ENCODE peak calls at places on chromosomes 16 and 17, in eight cellular contexts. J is KBM-7, U is posterior cingulate gyrus, D is sciatic nerve, F is T follicular helper cell, M is globus pallidus, W is GM03348, K is Daoy. R is an unnamed sample.

GRCh38 chr17:1697681-1698080 is 12.5 kb downstream of the TLCD2 start:
- DNase-seq in K (no peak), W (no peak), U (no peak), D (no peak), M (no peak), F (no peak), J (no peak), R (no peak)

GRCh38 chr17:46195217-46195855 is 2.1 kb upstream of the KANSL1 start:
- DNase-seq in F (no peak), W (no peak), K (no peak), M (no peak), U (no peak), J (no peak), D (no peak), R (no peak)

GRCh38 chr16:3035972-3036725 is 595 bp downstream of the BICDL2 start:
- DNase-seq in K (no peak), F (no peak), J (no peak), D (no peak), U (no peak), W (no peak), M (no peak), R (no peak)

GRCh38 chr17:14715531-14715930 is 414.6 kb downstream of the HS3ST3B1 start:
- DNase-seq in M (no peak), F (no peak), D (no peak), U (no peak), K (no peak), W (no peak), J (no peak), R (no peak)

GRCh38 chr16:81585785-81586184 is 141.2 kb downstream of the CMIP start:
- DNase-seq in J (peak), W (no peak), K (peak), M (no peak), D (no peak), U (no peak), F (no peak), R (no peak)

GRCh38 chr16:15576960-15577958 is 65.7 kb downstream of the MARF1 start:
- DNase-seq in M (no peak), F (no peak), U (no peak), W (no peak), J (no peak), D (no peak), K (no peak), R (no peak)

GRCh38 chr17:19383681-19384470 is 3.1 kb downstream of the MFAP4 start:
- DNase-seq in W (peak), M (no peak), D (peak), J (no peak), K (no peak), U (no peak), F (no peak), R (peak)

GRCh38 chr17:75468311-75468754 is 11.9 kb downstream of the TMEM94 start:
- DNase-seq in U (no peak), F (no peak), M (no peak), K (no peak), J (no peak), W (no peak), D (no peak), R (no peak)

GRCh38 chr16:4651842-4652241 is 27.2 kb downstream of the MGRN1 start:
- DNase-seq in M (no peak), J (no peak), D (no peak), F (no peak), W (no peak), K (no peak), U (no peak), R (no peak)

GRCh38 chr17:2854662-2855061 is 58.4 kb downstream of the RAP1GAP2 start:
- DNase-seq in J (no peak), K (peak), F (no peak), M (no peak), W (no peak), U (no peak), D (no peak), R (no peak)

GRCh38 chr16:14454391-14454790 is 175.7 kb downstream of the PARN start:
- DNase-seq in J (no peak), F (no peak), W (peak), M (no peak), K (no peak), U (no peak), D (no peak), R (peak)

GRCh38 chr16:57380671-57381462 is 8.6 kb downstream of the CX3CL1 start:
- DNase-seq in D (no peak), U (no peak), F (no peak), W (no peak), J (peak), K (peak), M (no peak), R (peak)

GRCh38 chr17:4101127-4101798 is 41.6 kb downstream of the ZZEF1 start:
- DNase-seq in D (no peak), F (no peak), W (peak), U (no peak), K (peak), J (peak), M (peak), R (peak)

GRCh38 chr17:31997005-31997404 is 10.2 kb upstream of the LRRC37B start:
- DNase-seq in U (no peak), W (no peak), K (no peak), M (no peak), D (no peak), F (no peak), J (no peak), R (no peak)

GRCh38 chr16:15703029-15703736 is 53.1 kb downstream of the NDE1 start:
- DNase-seq in W (no peak), D (no peak), M (no peak), J (no peak), F (no peak), U (no peak), K (no peak), R (no peak)

GRCh38 chr17:58314706-58315015 is 13.9 kb downstream of the TSPOAP1 start:
- DNase-seq in D (peak), J (no peak), U (no peak), K (no peak), W (no peak), M (no peak), F (no peak), R (no peak)

GRCh38 chr16:6967796-6968195 is 364.8 kb upstream of the RBFOX1 start:
- DNase-seq in F (no peak), J (no peak), W (no peak), K (no peak), M (no peak), U (peak), D (no peak), R (no peak)

GRCh38 chr17:29048440-29049360 is 5.8 kb downstream of the PIPOX start:
- DNase-seq in F (no peak), K (peak), M (no peak), D (no peak), U (no peak), J (no peak), W (no peak), R (peak)

GRCh38 chr16:49620158-49620867 is 235.6 kb downstream of the ZNF423 start:
- DNase-seq in F (no peak), D (peak), U (no peak), M (no peak), K (peak), W (peak), J (no peak), R (peak)

GRCh38 chr17:58047751-58048150 is 35.5 kb upstream of the DYNLL2 start:
- DNase-seq in F (no peak), J (no peak), K (no peak), D (no peak), W (peak), U (no peak), M (no peak), R (no peak)

GRCh38 chr17:1179112-1179634 is 608 bp downstream of the ABR start:
- DNase-seq in M (no peak), F (no peak), D (peak), K (peak), W (peak), J (no peak), U (no peak), R (no peak)

GRCh38 chr17:73168667-73169066 is 3.9 kb downstream of the SSTR2 start:
- DNase-seq in U (no peak), M (no peak), J (no peak), F (no peak), K (no peak), D (no peak), W (no peak), R (no peak)

R was measured in IMR-90.